ENCODE peak calls at places on chromosomes 2 and 18, in ten cellular contexts. A is Ammon's horn; D is NCI-H510A treated with DMSO at 0.1 percent for 48 hours; N is HS-5; T is NCI-H1694 treated with DMSO at 0.1 percent for 48 hours; R is pancreas; B is NCI-H1092 treated with DMSO at 0.1 percent for 48 hours; H is activated T-cell treated with anti-CD3 and anti-CD28 coated beads, Interleukin-2, amount 50 U/mL, for 72 hours; W is bronchial epithelial cell; Q is NCI-H2029. M is an unnamed sample.

GRCh38 chr2:235320341-235320740 is 173.5 kb upstream of the AGAP1 start:
- DNase-seq in A (no peak), D (no peak), N (no peak), T (no peak), R (no peak), B (no peak), H (no peak), W (no peak), Q (no peak), M (no peak)

GRCh38 chr2:88199912-88200682 is 30.0 kb downstream of the THNSL2 start:
- DNase-seq in A (peak; percentile 42), D (no peak), N (no peak), T (no peak), R (peak; percentile 37), B (no peak), H (peak; percentile 26), W (peak; percentile 27), Q (no peak), M (no peak)

GRCh38 chr2:144596074-144596871 is 76.4 kb upstream of the ZEB2 start:
- DNase-seq in A (no peak), D (peak; percentile 51), N (no peak), T (no peak), R (no peak), B (no peak), H (no peak), W (peak; percentile 76), Q (peak; percentile 2), M (peak; percentile 10)

GRCh38 chr2:173066887-173067676 is 8.6 kb upstream of the MAP3K20 start:
- DNase-seq in A (no peak), D (no peak), N (no peak), T (no peak), R (no peak), B (no peak), H (no peak), W (no peak), Q (no peak), M (no peak)

GRCh38 chr2:24124003-24124585 is 825 bp downstream of the FAM228B start:
- DNase-seq in A (no peak), D (peak; percentile 29), N (no peak), T (peak; percentile 71), R (no peak), B (peak; percentile 59), H (no peak), W (no peak), Q (no peak), M (no peak)

GRCh38 chr2:10120938-10121574 is 1.5 kb upstream of the RRM2 start:
- DNase-seq in A (no peak), D (peak; percentile 69), N (no peak), T (peak; percentile 83), R (no peak), B (peak; percentile 10), H (no peak), W (no peak), Q (no peak), M (peak; percentile 40)

GRCh38 chr18:23689031-23689615 is at the start of gene LAMA3:
- DNase-seq in A (peak; percentile 23), D (peak; percentile 2), N (no peak), T (peak; percentile 9), R (peak; percentile 59), B (peak; percentile 47), H (peak; percentile 39), W (peak; percentile 39), Q (no peak), M (peak; percentile 34)

GRCh38 chr2:58427572-58428285 is 186.6 kb upstream of the FANCL start:
- DNase-seq in A (peak; percentile 41), D (peak; percentile 31), N (no peak), T (peak; percentile 39), R (peak; percentile 31), B (peak; percentile 65), H (no peak), W (no peak), Q (peak; percentile 38), M (no peak)

GRCh38 chr2:220185766-220186165 is 558.3 kb downstream of the SLC4A3 start:
- DNase-seq in A (no peak), D (no peak), N (no peak), T (no peak), R (no peak), B (no peak), H (no peak), W (no peak), Q (no peak), M (no peak)

GRCh38 chr2:153196378-153197058 is 282.0 kb downstream of the RPRM start:
- DNase-seq in A (no peak), D (no peak), N (no peak), T (no peak), R (no peak), B (no peak), H (no peak), W (no peak), Q (no peak), M (no peak)

GRCh38 chr2:212330263-212330662 is 208.3 kb downstream of the ERBB4 start:
- DNase-seq in A (peak; percentile 40), D (no peak), N (no peak), T (no peak), R (no peak), B (no peak), H (no peak), W (no peak), Q (no peak), M (no peak)

GRCh38 chr2:2867371-2867770 is 510.2 kb downstream of the EIPR1 start:
- DNase-seq in A (no peak), D (no peak), N (no peak), T (no peak), R (no peak), B (no peak), H (no peak), W (no peak), Q (no peak), M (no peak)

GRCh38 chr2:8761529-8762164 is 75.8 kb downstream of the KIDINS220 start:
- DNase-seq in A (peak; percentile 62), D (peak; percentile 40), N (peak; percentile 9), T (peak; percentile 79), R (no peak), B (no peak), H (no peak), W (peak; percentile 43), Q (peak; percentile 7), M (peak; percentile 10)

GRCh38 chr2:6025391-6025790 is 333.2 kb downstream of the SOX11 start:
- DNase-seq in A (no peak), D (no peak), N (no peak), T (no peak), R (no peak), B (no peak), H (no peak), W (no peak), Q (no peak), M (no peak)

GRCh38 chr2:95342556-95343320 is 45.6 kb downstream of the KCNIP3 start:
- DNase-seq in A (no peak), D (no peak), N (no peak), T (no peak), R (no peak), B (no peak), H (no peak), W (no peak), Q (no peak), M (no peak)

GRCh38 chr2:42900226-42900744 is 107.9 kb upstream of the HAAO start:
- DNase-seq in A (no peak), D (no peak), N (no peak), T (no peak), R (no peak), B (no peak), H (no peak), W (no peak), Q (no peak), M (no peak)

GRCh38 chr18:79068299-79068945 is 772 bp upstream of the ATP9B start:
- DNase-seq in A (no peak), D (no peak), N (no peak), T (no peak), R (no peak), B (no peak), H (peak; percentile 22), W (no peak), Q (no peak), M (no peak)

GRCh38 chr18:7157760-7158159 is 40.2 kb upstream of the LAMA1 start:
- DNase-seq in A (no peak), D (no peak), N (no peak), T (no peak), R (no peak), B (no peak), H (no peak), W (no peak), Q (no peak), M (no peak)

GRCh38 chr2:75632091-75632704 is 14.4 kb upstream of the MRPL19 start:
- DNase-seq in A (no peak), D (no peak), N (no peak), T (no peak), R (no peak), B (no peak), H (no peak), W (peak; percentile 38), Q (no peak), M (no peak)

GRCh38 chr2:158191569-158191968 is 89.9 kb downstream of the UPP2 start:
- DNase-seq in A (no peak), D (no peak), N (no peak), T (no peak), R (no peak), B (peak; percentile 38), H (no peak), W (no peak), Q (no peak), M (no peak)

GRCh38 chr2:184814428-184814827 is 216.1 kb downstream of the ZNF804A start:
- DNase-seq in A (no peak), D (peak; percentile 17), N (no peak), T (no peak), R (no peak), B (peak; percentile 47), H (no peak), W (no peak), Q (no peak), M (no peak)